ENCODE peak calls at places on chromosomes 12 and 14, in ten cellular contexts. I is Panc1, E is endothelial cell of umbilical vein, Y is upper lobe of left lung, Q is GM12892, W is GM23338, A is GM12891, N is spleen, H is K562, D is stomach. X is an unnamed sample.
A peak's percentile ranks its signal among the peaks of the same experiment; 100 is the strongest.

GRCh38 chr12:3752096-3752709 is 706 bp downstream of the CRACR2A start:
- DNase-seq in Y (peak; percentile 87), I (no peak), W (no peak), D (peak; percentile 30), H (peak; percentile 64), Q (peak; percentile 71), A (peak; percentile 72), E (peak; percentile 45), N (peak; percentile 93), X (peak; percentile 51)

GRCh38 chr12:61991663-61992062 is 268.5 kb upstream of the USP15 start:
- DNase-seq in I (no peak), A (no peak), H (no peak), W (no peak), Y (no peak), E (no peak), Q (no peak), N (no peak), D (no peak), X (no peak)

GRCh38 chr14:65277027-65277426 is 135.5 kb upstream of the FUT8 start:
- DNase-seq in Y (no peak), N (no peak), A (no peak), Q (no peak), D (no peak), H (no peak), I (no peak), W (no peak), E (no peak), X (no peak)

GRCh38 chr14:35252485-35252884 is 39.7 kb upstream of the PSMA6 start:
- DNase-seq in I (no peak), N (no peak), E (no peak), D (no peak), Q (no peak), W (no peak), A (no peak), H (no peak), Y (no peak), X (no peak)

GRCh38 chr12:108063192-108063591 is 65.9 kb upstream of the WSCD2 start:
- DNase-seq in H (peak; percentile 66), D (no peak), Y (no peak), I (peak; percentile 0), Q (no peak), N (no peak), A (no peak), E (peak; percentile 36), W (peak; percentile 83), X (no peak)

GRCh38 chr12:62190081-62190480 is 70.1 kb upstream of the USP15 start:
- DNase-seq in N (no peak), D (no peak), E (no peak), Q (no peak), I (no peak), W (peak; percentile 12), H (no peak), Y (no peak), A (no peak), X (no peak)

GRCh38 chr12:132146098-132146497 is 1.8 kb downstream of the NOC4L start:
- DNase-seq in W (no peak), A (no peak), Q (no peak), H (no peak), N (no peak), D (no peak), Y (no peak), E (no peak), I (no peak), X (no peak)

GRCh38 chr12:117872521-117873169 is 96.1 kb downstream of the KSR2 start:
- DNase-seq in I (no peak), Q (no peak), D (no peak), E (no peak), A (no peak), Y (no peak), N (no peak), W (no peak), H (no peak), X (no peak)

GRCh38 chr12:62813031-62813829 is 121.7 kb downstream of the PPM1H start:
- DNase-seq in Q (no peak), A (no peak), H (peak; percentile 65), W (peak; percentile 89), Y (no peak), E (peak; percentile 68), N (peak; percentile 82), D (peak; percentile 61), I (peak; percentile 42), X (no peak)

GRCh38 chr14:86838363-86838762 is 1154.6 kb downstream of the GALC start:
- DNase-seq in E (no peak), N (no peak), D (no peak), I (no peak), W (no peak), A (no peak), Y (no peak), H (no peak), Q (no peak), X (no peak)

GRCh38 chr12:14828896-14829295 is 14.4 kb downstream of the ART4 start:
- DNase-seq in N (no peak), A (no peak), D (no peak), H (no peak), E (peak; percentile 39), I (no peak), Q (no peak), Y (no peak), W (peak; percentile 53), X (no peak)

GRCh38 chr12:131190965-131191364 is 237.3 kb downstream of the ADGRD1 start:
- DNase-seq in Y (no peak), D (no peak), E (no peak), Q (no peak), H (no peak), I (no peak), A (no peak), W (no peak), N (no peak), X (no peak)

GRCh38 chr12:110039085-110039807 is 9.1 kb downstream of the C12orf76 start:
- DNase-seq in W (peak; percentile 27), D (peak; percentile 43), Q (no peak), A (no peak), E (peak; percentile 74), H (peak; percentile 28), I (peak; percentile 93), N (no peak), Y (no peak), X (peak; percentile 40)

GRCh38 chr14:22177870-22178269 is 411.2 kb downstream of the DAD1 start:
- DNase-seq in D (no peak), I (no peak), E (peak; percentile 72), A (no peak), N (no peak), H (no peak), W (no peak), Y (no peak), Q (no peak), X (no peak)

GRCh38 chr14:59377991-59378720 is 87.0 kb downstream of the GPR135 start:
- DNase-seq in N (no peak), I (no peak), Q (no peak), W (no peak), Y (no peak), H (no peak), A (no peak), D (no peak), E (no peak), X (no peak)
- TF ChIP-seq POLR2AphosphoS5 in N (no peak), I (no peak), Q (no peak), W (no peak), Y (no peak), H (no peak), A (no peak), D (no peak), E (no peak), X (no peak)

GRCh38 chr14:74686324-74686723 is 26.6 kb downstream of the AREL1 start:
- DNase-seq in Y (no peak), H (peak; percentile 34), E (no peak), I (no peak), W (no peak), N (no peak), Q (no peak), D (no peak), A (no peak), X (no peak)
- TF ChIP-seq POLR2AphosphoS5 in Y (no peak), H (no peak), E (no peak), I (no peak), W (no peak), N (no peak), Q (no peak), D (no peak), A (no peak), X (no peak)

GRCh38 chr12:76024102-76024781 is 7.3 kb downstream of the PHLDA1 start:
- DNase-seq in I (no peak), Y (no peak), N (no peak), D (no peak), A (no peak), Q (no peak), E (no peak), W (no peak), H (no peak), X (no peak)

GRCh38 chr12:76026643-76027063 is 4.9 kb downstream of the PHLDA1 start:
- DNase-seq in H (no peak), A (no peak), N (no peak), E (peak; percentile 90), W (no peak), D (no peak), Y (no peak), Q (no peak), I (no peak), X (no peak)

GRCh38 chr12:76025601-76026575 is 5.7 kb downstream of the PHLDA1 start:
- DNase-seq in Y (no peak), D (no peak), W (no peak), I (no peak), E (peak; percentile 28), Q (no peak), H (no peak), N (no peak), A (no peak), X (no peak)

GRCh38 chr12:76023069-76023690 is 8.4 kb downstream of the PHLDA1 start:
- DNase-seq in Y (no peak), Q (no peak), E (no peak), N (no peak), A (no peak), I (no peak), H (no peak), W (no peak), D (no peak), X (no peak)

DNA sequence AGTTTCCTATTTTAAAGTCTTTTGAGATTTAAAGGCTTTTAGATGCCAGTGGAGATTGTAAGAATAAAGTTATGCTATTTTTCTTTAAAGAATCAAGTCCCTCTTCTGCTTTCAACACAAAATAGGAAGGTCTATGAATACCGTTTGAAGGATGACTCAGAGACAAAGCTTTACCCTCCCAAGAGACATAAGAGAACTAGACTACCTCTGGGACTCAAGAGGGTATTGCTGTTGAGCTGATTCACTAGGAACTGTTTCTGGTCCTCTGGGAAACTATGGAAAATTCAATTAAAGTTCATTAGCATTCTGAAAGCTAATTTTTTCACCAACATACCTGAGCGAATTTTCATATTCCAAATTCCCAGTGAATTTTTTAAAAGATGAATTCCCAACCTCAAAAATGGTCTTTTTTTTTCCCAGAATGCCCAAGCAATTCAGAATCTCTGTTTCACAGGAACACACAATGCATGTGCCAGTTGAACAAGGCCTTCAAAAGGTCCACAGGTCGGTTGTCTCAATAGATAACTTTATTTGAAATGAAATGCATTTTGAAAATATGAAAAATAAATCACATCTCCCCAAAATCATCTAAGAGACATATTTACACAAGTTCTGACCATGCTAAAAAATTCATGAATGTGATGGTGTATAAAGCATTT is 6.5 kb downstream of the PHLDA1 start:
- DNase-seq in W (no peak), H (no peak), E (peak; percentile 42), A (no peak), I (no peak), N (no peak), Q (no peak), Y (no peak), D (no peak), X (no peak)
- TF ChIP-seq POLR2AphosphoS5 in W (no peak), H (no peak), E (peak; percentile 28), A (no peak), I (no peak), N (no peak), Q (no peak), Y (no peak), D (no peak), X (no peak)

GRCh38 chr14:50943261-50943942 is 881 bp downstream of the PYGL start:
- DNase-seq in A (no peak), H (peak; percentile 54), Y (peak; percentile 67), N (peak; percentile 80), I (no peak), D (peak; percentile 32), W (peak; percentile 72), Q (no peak), E (peak; percentile 33), X (no peak)
- TF ChIP-seq POLR2AphosphoS5 in A (no peak), H (no peak), Y (no peak), N (no peak), I (no peak), D (no peak), W (peak; percentile 42), Q (no peak), E (no peak), X (no peak)

X was measured in breast epithelium.